ENCODE peak calls at places on chromosomes 13 and 19, in four cellular contexts. M is GM12878, O is HepG2, J is K562. K is an unnamed sample.

GRCh38 chr19:27909861-27910260 is 1303.1 kb downstream of the UQCRFS1 start:
- DNase-seq in M (no peak), O (no peak), J (no peak), K (no peak)

GRCh38 chr13:57724486-57725272 is 93.1 kb downstream of the PCDH17 start:
- DNase-seq in M (no peak), O (no peak), J (no peak), K (no peak)

GRCh38 chr13:100108913-100109507 is 20.1 kb downstream of the PCCA start:
- DNase-seq in M (no peak), O (no peak), J (no peak), K (no peak)

GRCh38 chr19:35206379-35206778 is 22.2 kb downstream of the FAM187B start:
- DNase-seq in M (peak; percentile 52), O (no peak), J (no peak), K (no peak)

GRCh38 chr19:43769256-43769655 is 11.5 kb downstream of the KCNN4 start:
- DNase-seq in M (no peak), O (no peak), J (no peak), K (no peak)

GRCh38 chr13:72521965-72522661 is 205.3 kb downstream of the MZT1 start:
- DNase-seq in M (no peak), O (no peak), J (no peak), K (no peak)

GRCh38 chr19:50460161-50460765 is 16.0 kb upstream of the EMC10 start:
- DNase-seq in M (peak; percentile 75), O (peak; percentile 91), J (no peak), K (no peak)

GRCh38 chr13:102580552-102581169 is 16.1 kb upstream of the TPP2 start:
- DNase-seq in M (no peak), O (peak; percentile 55), J (peak; percentile 27), K (peak; percentile 20)

GRCh38 chr13:26061947-26062346 is 10.1 kb upstream of the SHISA2 start:
- DNase-seq in M (no peak), O (no peak), J (no peak), K (no peak)

GRCh38 chr13:112775791-112776279 is 86.0 kb downstream of the ATP11A start:
- DNase-seq in M (no peak), O (no peak), J (no peak), K (no peak)

GRCh38 chr19:14031719-14032480 is at the start of gene IL27RA:
- DNase-seq in M (peak; percentile 40), O (peak; percentile 46), J (peak; percentile 83), K (peak; percentile 64)

GRCh38 chr19:23015660-23016059 is 12.7 kb upstream of the ZNF728 start:
- DNase-seq in M (no peak), O (no peak), J (no peak), K (no peak)

GRCh38 chr13:80783926-80784325 is 443.0 kb upstream of the SPRY2 start:
- DNase-seq in M (no peak), O (no peak), J (no peak), K (no peak)

GRCh38 chr13:97369269-97369893 is 64.6 kb upstream of the RAP2A start:
- DNase-seq in M (no peak), O (no peak), J (no peak), K (no peak)

GRCh38 chr13:37192986-37193385 is 87.5 kb upstream of the CSNK1A1L start:
- DNase-seq in M (no peak), O (no peak), J (no peak), K (no peak)

GRCh38 chr19:53892981-53893325 is 11.0 kb downstream of the PRKCG start:
- DNase-seq in M (no peak), O (no peak), J (peak; percentile 64), K (peak; percentile 62)

GRCh38 chr19:50658438-50659317 is 9.4 kb downstream of the C19orf81 start:
- DNase-seq in M (no peak), O (no peak), J (peak; percentile 99), K (peak; percentile 97)

DNA sequence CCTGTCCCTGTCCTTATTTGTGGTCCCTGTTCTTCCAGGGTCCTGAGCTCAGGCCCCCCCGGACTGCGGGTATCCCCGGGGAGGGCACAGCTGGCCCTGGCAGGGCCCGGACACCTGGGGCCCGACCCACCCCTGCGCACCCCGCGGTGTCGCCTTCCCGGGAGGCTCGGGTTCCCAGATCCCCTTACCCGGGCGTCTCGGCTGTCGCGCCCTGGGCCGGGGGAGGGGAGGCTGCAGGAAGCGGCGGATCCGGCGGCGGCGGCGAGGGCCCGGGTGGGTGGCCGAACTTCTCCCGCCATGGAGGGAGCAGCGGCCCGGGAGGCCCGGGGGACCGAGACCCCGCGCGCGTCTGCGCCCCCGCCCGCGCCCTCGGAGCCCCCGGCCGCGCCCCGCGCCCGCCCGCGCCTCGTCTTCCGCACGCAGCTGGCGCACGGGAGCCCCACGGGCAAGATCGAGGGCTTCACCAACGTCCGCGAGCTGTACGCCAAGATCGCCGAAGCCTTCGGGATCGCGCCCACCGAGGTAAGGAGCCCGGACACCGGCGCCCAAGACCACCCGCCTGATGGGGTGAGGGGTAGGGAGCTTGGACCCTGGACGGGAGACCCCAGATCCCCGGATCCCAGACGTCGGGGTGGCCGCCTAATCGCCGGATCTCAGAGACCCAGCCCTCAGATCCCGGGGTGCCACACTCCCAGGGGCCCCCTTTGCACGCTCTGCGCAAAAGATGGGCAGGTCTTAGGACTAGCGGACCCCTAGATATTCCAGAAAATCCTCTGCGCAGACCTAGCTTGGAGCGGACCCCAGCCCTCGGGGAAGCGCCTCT is at the start of gene GIPC3:
- DNase-seq in M (no peak), O (no peak), J (peak; percentile 48), K (no peak)
- TF ChIP-seq SP1 in M (no peak), O (no peak), J (no peak), K (no peak)

GRCh38 chr13:52345631-52346251 is 60.2 kb downstream of the THSD1 start:
- DNase-seq in M (no peak), O (no peak), J (no peak), K (no peak)

GRCh38 chr13:52353116-52353718 is 52.8 kb downstream of the THSD1 start:
- DNase-seq in M (no peak), O (no peak), J (no peak), K (no peak)

GRCh38 chr13:52345048-52345447 is 60.9 kb downstream of the THSD1 start:
- DNase-seq in M (no peak), O (no peak), J (no peak), K (no peak)

GRCh38 chr13:52348081-52348480 is 57.9 kb downstream of the THSD1 start:
- DNase-seq in M (no peak), O (no peak), J (no peak), K (no peak)

DNA sequence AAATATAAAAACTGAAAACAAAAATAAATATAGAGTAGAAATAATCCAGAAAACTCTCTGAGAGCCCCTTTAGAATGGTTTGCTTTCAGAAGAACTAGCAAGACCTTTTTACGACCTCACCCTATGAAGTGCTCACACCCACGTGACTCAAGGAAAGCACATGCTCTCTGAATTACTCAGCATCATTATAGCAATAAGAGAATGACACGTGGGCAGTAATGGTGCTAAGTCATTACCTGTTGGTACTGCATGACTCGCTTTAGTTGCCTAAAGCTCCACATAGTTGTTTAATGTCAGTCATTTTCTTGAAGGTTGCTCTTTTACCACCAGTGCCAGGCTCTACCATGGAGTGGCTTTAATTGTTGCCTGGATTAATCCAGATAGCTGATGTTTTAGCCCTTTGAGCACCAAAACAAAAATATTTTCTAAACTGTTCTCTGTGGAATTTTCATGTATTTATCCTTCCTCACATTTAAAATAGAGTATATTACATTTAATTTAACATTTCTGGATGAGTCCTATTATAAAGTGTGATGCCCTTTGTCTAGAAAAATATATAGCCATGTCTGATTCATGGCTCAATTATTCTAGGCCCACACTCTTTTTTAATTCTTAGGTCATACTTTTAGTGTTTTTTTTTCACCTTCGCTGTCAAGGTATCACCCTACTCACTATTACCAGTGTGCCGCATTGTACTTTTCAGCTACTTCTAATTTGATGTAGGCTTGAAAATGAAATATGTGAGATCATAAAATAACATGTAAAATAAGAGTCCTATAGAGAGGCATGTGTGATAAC is 56.8 kb downstream of the THSD1 start:
- DNase-seq in M (no peak), O (no peak), J (peak; percentile 15), K (no peak)
- TF ChIP-seq TARDBP in M (no peak), O (no peak), J (no peak), K (no peak)

GRCh38 chr19:55161571-55162322 is 4.2 kb upstream of the TNNI3 start:
- DNase-seq in M (no peak), O (no peak), J (no peak), K (no peak)

GRCh38 chr19:55169136-55169535 is 2.7 kb upstream of the DNAAF3 start:
- DNase-seq in M (no peak), O (no peak), J (no peak), K (no peak)

GRCh38 chr19:55166530-55167268 is at the start of gene DNAAF3:
- DNase-seq in M (peak; percentile 49), O (peak; percentile 97), J (peak; percentile 100), K (peak; percentile 98)

GRCh38 chr19:55160986-55161365 is 3.4 kb upstream of the TNNI3 start:
- DNase-seq in M (no peak), O (no peak), J (no peak), K (no peak)

GRCh38 chr19:55165952-55166529 is 372 bp downstream of the DNAAF3 start:
- DNase-seq in M (no peak), O (peak; percentile 85), J (peak; percentile 75), K (peak; percentile 76)
- TF ChIP-seq SP1 in M (no peak), O (no peak), J (no peak), K (no peak)

DNA sequence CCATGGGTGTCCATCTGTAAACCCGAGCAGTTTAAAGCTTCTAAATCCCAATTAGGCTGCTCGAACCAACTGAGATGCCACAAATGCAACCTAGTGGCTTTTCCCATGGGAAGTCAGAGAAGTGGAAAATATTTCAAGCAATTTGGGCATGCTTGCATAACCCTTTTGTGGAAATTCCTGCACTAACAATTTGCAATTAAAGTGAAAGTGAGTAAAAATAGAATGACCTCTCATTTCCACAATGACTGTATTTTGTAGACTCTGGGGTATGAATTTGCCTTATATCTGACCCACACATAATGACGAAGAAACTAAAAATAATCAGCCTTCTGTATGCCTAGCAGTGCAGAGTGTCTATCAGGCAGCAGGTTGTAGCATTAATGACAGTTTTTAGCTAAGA is 91.8 kb upstream of the TSC22D1 start:
- DNase-seq in M (no peak), O (no peak), J (no peak), K (no peak)
- TF ChIP-seq TARDBP in M (no peak), O (no peak), J (no peak), K (no peak)

DNA sequence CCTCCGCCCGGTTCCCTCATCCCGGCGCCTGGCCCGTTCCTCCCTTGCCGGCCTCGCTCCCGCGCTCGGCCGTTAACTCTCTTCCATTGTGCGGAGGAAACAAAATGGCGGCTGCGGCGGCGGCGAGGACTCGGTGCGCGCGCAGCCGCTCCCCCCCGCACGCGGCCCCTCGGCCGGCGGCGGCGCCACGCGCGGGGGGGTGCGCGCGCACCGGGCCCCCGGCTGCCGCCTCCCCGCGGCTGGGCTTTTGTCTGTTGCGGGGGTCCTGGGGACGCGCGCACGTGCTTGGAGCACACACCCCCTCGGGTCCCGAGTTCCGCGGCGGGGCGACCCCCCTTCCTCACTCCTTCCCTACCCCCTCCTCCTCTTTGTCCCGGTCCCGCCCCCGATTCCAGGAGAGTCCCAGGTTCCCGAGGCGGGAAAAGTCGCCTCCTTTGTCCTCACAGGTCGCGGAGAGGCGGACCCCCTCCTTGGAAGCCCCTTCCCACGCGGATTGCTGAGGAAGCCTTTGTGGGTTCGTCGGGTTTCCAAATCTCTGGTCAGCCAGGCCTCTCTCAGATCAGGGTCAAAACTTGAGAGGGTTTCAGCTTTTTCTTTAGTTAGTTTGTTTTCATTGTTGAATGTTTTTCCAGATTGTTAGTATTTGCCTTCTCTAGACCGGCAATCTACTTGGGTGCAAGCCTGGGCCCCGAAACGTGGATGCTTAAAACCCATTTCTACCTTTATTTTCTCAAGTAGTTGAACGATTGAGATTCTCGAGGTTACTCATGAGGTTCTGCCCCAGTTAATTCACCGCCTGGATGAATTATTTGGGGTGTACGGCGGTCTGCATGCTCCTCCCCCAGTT is 687 bp downstream of the ILF3 start:
- DNase-seq in M (no peak), O (peak; percentile 47), J (peak; percentile 95), K (peak; percentile 74)
- TF ChIP-seq SP1 in M (no peak), O (no peak), J (no peak), K (no peak)

K was measured in HEK293T.